ENCODE peak calls at places on chromosome 10, in six cellular contexts. H is OCI-LY7, A is thoracic aorta, C is mesendoderm, T is endothelial cell of umbilical vein, S is hepatocyte. B is an unnamed sample.

GRCh38 chr10:43390791-43391190 is 18.2 kb downstream of the HNRNPF start:
- DNase-seq in A (no peak), C (peak), T (peak), S (peak), H (no peak), B (no peak)

GRCh38 chr10:108465871-108466641 is 1301.5 kb upstream of the SORCS1 start:
- DNase-seq in C (peak), H (no peak), T (no peak), A (no peak), S (peak), B (no peak)

GRCh38 chr10:71143610-71144009 is 68.8 kb upstream of the UNC5B start:
- DNase-seq in C (no peak), S (no peak), H (no peak), A (no peak), T (no peak), B (no peak)

GRCh38 chr10:59064116-59064707 is 112.2 kb upstream of the PHYHIPL start:
- DNase-seq in H (no peak), C (no peak), A (no peak), S (no peak), T (no peak), B (no peak)

GRCh38 chr10:103736763-103737162 is 118.6 kb downstream of the SH3PXD2A start:
- DNase-seq in C (peak), S (no peak), T (peak), H (peak), A (no peak), B (no peak)

GRCh38 chr10:27998178-27998953 is 513 bp downstream of the ODAD2 start:
- DNase-seq in T (peak), C (peak), H (no peak), S (peak), A (no peak), B (no peak)

GRCh38 chr10:46308666-46309450 is 22.1 kb downstream of the ANTXRL start:
- DNase-seq in S (no peak), H (no peak), C (no peak), T (no peak), A (no peak), B (no peak)

GRCh38 chr10:12350925-12351324 is 1.6 kb downstream of the CAMK1D start:
- DNase-seq in T (no peak), C (no peak), A (no peak), H (no peak), S (no peak), B (no peak)

GRCh38 chr10:67110286-67110685 is 184.4 kb downstream of the LRRTM3 start:
- DNase-seq in H (no peak), C (no peak), T (no peak), S (no peak), A (no peak), B (no peak)

GRCh38 chr10:113563306-113564088 is 10.6 kb downstream of the HABP2 start:
- DNase-seq in T (peak), A (peak), S (peak), H (peak), C (peak), B (peak)

GRCh38 chr10:79422178-79422892 is 23.1 kb downstream of the ZCCHC24 start:
- DNase-seq in C (no peak), A (no peak), H (no peak), T (no peak), S (peak), B (no peak)

GRCh38 chr10:97686962-97687784 is at the start of gene AVPI1:
- DNase-seq in A (peak), H (peak), S (peak), T (peak), C (peak), B (peak)

GRCh38 chr10:68598978-68599753 is 39.0 kb downstream of the TET1 start:
- DNase-seq in C (peak), A (no peak), T (no peak), S (peak), H (no peak), B (no peak)

GRCh38 chr10:7826971-7827370 is 8.7 kb downstream of the TAF3 start:
- DNase-seq in H (no peak), C (peak), A (no peak), S (peak), T (no peak), B (no peak)

GRCh38 chr10:120477723-120478270 is 20.8 kb downstream of the PLPP4 start:
- DNase-seq in H (no peak), A (no peak), C (no peak), T (peak), S (no peak), B (no peak)

GRCh38 chr10:13712799-13713581 is 126.2 kb downstream of the PRPF18 start:
- DNase-seq in S (peak), H (peak), C (peak), A (peak), T (peak), B (no peak)

GRCh38 chr10:132899751-132900065 is 42.7 kb downstream of the CFAP46 start:
- DNase-seq in S (no peak), A (no peak), H (no peak), C (no peak), T (no peak), B (no peak)

GRCh38 chr10:47159361-47160228 is 140.4 kb upstream of the GDF10 start:
- DNase-seq in H (no peak), T (no peak), C (no peak), A (no peak), S (no peak), B (no peak)

GRCh38 chr10:102593074-102593803 is 51.0 kb upstream of the TRIM8 start:
- DNase-seq in A (no peak), S (no peak), T (no peak), H (no peak), C (peak), B (no peak)

GRCh38 chr10:123517376-123517775 is 148.8 kb upstream of the GPR26 start:
- DNase-seq in S (no peak), A (no peak), H (no peak), C (peak), T (no peak), B (no peak)

GRCh38 chr10:54262726-54263125 is 538.3 kb downstream of the PCDH15 start:
- DNase-seq in A (no peak), S (no peak), H (no peak), C (no peak), T (no peak), B (no peak)

GRCh38 chr10:75444781-75445386 is 13.5 kb downstream of the LRMDA start:
- DNase-seq in T (no peak), S (no peak), A (no peak), H (no peak), C (no peak), B (no peak)

GRCh38 chr10:97140284-97140846 is 45.4 kb downstream of the SLIT1 start:
- DNase-seq in S (no peak), H (no peak), A (no peak), T (no peak), C (peak), B (no peak)

GRCh38 chr10:132835848-132836233 is 49.9 kb upstream of the NKX6-2 start:
- DNase-seq in S (no peak), C (no peak), H (no peak), A (no peak), T (no peak), B (no peak)

GRCh38 chr10:59362991-59363390 is 642 bp upstream of the FAM13C start:
- DNase-seq in H (no peak), S (peak), T (peak), C (peak), A (no peak), B (no peak)

GRCh38 chr10:121833387-121833786 is 94.4 kb downstream of the ATE1 start:
- DNase-seq in S (no peak), T (no peak), H (no peak), A (no peak), C (no peak), B (no peak)

GRCh38 chr10:69835875-69836727 is 34.4 kb downstream of the COL13A1 start:
- DNase-seq in H (peak), A (no peak), S (peak), C (no peak), T (no peak), B (no peak)

GRCh38 chr10:71439670-71440425 is 43.1 kb downstream of the CDH23 start:
- DNase-seq in C (no peak), S (no peak), T (no peak), A (no peak), H (no peak), B (no peak)

GRCh38 chr10:123771877-123772644 is 105.9 kb downstream of the GPR26 start:
- DNase-seq in H (no peak), A (no peak), S (no peak), C (peak), T (no peak), B (no peak)

GRCh38 chr10:17175551-17175950 is 25.9 kb downstream of the TRDMT1 start:
- DNase-seq in S (no peak), T (peak), A (no peak), H (no peak), C (no peak), B (no peak)

GRCh38 chr10:17174626-17175025 is 26.8 kb downstream of the TRDMT1 start:
- DNase-seq in H (no peak), T (no peak), C (no peak), S (no peak), A (no peak), B (no peak)

GRCh38 chr10:17166699-17167098 is 34.8 kb downstream of the TRDMT1 start:
- DNase-seq in T (no peak), H (no peak), C (no peak), A (no peak), S (peak), B (no peak)

GRCh38 chr10:17169807-17170206 is 31.7 kb downstream of the TRDMT1 start:
- DNase-seq in T (peak), S (peak), H (no peak), C (no peak), A (no peak), B (no peak)

GRCh38 chr10:17171131-17171530 is 30.3 kb downstream of the TRDMT1 start:
- DNase-seq in S (no peak), T (no peak), C (peak), A (no peak), H (no peak), B (no peak)
- H3K4me3 ChIP-seq in S (no peak), T (no peak), C (no peak), A (peak), H (no peak), B (no peak)

GRCh38 chr10:124886195-124886594 is 55.7 kb upstream of the ZRANB1 start:
- DNase-seq in H (no peak), S (peak), C (no peak), T (no peak), A (no peak), B (no peak)
- H3K4me3 ChIP-seq in H (no peak), S (no peak), C (no peak), T (no peak), A (no peak), B (no peak)

DNA sequence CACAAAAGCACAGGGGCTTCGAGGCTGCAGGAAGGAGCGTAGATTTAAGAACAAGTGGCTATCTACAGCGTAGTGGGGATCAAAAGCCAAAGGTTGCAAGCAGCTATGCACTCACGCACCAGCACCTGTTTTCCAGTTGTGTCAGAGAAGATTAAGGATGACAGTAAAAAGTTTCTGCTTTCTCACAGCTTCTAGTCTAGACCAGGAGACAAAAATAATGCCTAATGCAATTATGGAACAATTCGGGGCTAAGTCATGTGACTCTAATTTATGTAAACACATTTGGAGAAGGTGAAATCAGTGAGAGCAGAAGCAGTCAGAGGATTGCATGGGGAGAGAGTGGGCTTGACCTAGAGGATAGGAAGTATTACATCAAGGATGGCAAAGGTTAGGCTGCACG is 48.0 kb upstream of the GPAM start:
- DNase-seq in H (no peak), C (no peak), A (no peak), S (no peak), T (no peak), B (no peak)
- H3K4me3 ChIP-seq in H (no peak), C (no peak), A (no peak), S (no peak), T (no peak), B (no peak)

GRCh38 chr10:129973674-129974059 is 9.6 kb upstream of the EBF3 start:
- DNase-seq in T (no peak), A (no peak), C (no peak), S (no peak), H (no peak), B (no peak)

GRCh38 chr10:129972966-129973673 is 9.0 kb upstream of the EBF3 start:
- DNase-seq in T (no peak), C (no peak), H (no peak), S (no peak), A (no peak), B (no peak)

GRCh38 chr10:129978322-129978721 is 14.2 kb upstream of the EBF3 start:
- DNase-seq in H (no peak), C (no peak), A (no peak), T (no peak), S (no peak), B (no peak)

GRCh38 chr10:129978980-129979379 is 14.9 kb upstream of the EBF3 start:
- DNase-seq in S (no peak), H (no peak), A (no peak), C (no peak), T (no peak), B (no peak)

DNA sequence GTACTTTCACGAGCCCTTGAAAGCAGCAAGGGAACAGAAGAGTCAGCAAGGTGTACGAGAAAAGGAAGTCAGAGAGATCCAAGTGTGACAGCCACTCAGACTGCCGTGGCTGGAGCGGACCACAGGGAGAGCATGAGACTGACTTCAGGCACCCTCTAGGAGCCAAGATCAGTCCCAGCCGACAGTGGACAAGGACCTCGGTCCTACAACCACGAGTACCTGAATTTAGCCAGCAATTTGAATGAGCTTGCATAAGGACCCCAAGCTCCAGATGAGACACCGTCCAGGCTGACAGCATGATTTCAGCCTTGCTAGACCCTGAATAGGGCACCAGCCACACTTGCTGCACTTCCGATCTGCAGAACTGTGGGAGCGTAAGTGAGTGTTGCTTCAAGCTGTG is 13.7 kb upstream of the EBF3 start:
- DNase-seq in A (no peak), C (no peak), S (no peak), T (no peak), H (no peak), B (no peak)
- H3K4me3 ChIP-seq in A (no peak), C (no peak), S (no peak), T (no peak), H (no peak), B (no peak)

DNA sequence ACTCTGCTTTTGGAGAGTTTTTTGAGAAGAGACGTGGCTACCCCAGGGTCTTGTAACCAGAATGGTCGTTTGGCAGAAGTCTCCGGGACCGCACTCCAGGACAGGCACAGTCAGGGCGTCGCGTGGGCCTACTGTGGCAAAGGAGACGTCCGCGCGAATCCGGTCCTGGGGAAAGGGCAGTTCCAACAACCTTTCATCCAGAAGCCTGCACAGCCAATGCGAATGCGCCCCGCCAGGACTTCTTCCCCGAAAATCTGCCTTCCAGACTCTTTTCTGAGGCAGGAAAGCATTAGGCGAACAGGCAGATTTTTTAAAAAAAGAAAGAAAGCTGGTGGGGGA is 2.0 kb downstream of the HPSE2 start:
- DNase-seq in H (no peak), S (no peak), A (no peak), T (no peak), C (no peak), B (no peak)
- H3K4me3 ChIP-seq in H (no peak), S (peak), A (peak), T (no peak), C (peak), B (peak)

DNA sequence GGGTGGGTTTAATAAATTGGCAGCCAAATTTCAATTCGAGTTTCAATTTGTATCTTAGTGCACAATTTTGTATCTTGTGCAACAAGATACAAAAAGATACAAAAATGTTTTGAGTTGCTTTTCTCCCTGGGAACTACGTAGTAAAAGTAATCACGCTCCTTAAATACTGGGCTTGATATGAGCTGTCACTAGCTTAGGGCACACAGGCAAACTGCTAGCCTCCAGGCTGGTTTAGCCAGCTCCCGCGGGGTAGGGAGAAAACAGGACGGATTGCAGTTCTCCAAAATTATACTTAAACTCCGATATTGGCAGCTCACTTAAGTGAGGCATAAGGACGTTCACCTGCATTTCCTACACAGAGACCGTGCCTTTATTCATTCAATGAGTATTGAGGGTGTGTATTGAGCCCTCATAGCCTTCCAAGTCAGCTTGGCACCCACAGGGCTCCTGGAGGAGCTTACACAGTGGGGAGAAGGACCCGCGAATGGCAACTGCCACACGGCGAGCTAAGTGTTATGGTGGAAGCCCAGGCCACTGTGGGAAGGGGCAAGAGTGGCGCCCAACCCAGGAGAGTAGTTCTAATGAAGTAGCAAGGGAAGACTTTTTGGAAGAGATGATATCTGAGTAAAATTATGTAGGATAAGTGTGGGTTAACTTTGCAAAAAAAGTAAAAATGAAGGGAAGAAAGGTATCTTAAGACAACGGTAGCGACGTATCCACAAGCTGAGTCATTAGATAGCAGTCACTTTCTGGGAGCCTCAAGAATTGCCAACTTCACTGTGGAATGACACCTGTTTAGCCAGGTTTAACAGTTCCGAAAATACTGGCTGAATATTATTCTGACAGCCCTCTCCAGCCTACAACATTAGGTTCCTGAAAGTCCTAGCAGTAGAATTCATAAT is 1.6 kb upstream of the EPC1 start:
- DNase-seq in S (no peak), T (no peak), C (no peak), A (no peak), H (no peak), B (no peak)
- H3K4me3 ChIP-seq in S (no peak), T (no peak), C (no peak), A (peak), H (peak), B (no peak)

DNA sequence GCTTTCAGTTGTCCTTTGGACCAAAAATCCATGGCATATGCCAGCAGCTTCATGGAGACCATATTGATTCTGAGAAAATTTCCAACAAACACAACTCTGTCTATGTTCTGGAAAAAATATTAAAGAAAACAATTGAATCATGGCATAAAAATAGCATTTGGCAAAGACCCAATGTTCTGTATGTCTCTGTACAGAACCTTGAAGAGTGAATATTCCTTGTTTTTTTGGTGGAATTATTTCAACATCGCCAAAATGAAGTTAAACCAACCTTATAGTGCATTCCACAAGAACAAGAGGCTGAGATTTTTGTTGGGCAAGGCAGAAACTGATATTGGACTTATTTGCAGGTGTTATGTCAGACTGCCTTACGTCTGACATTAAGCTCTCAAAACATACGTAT is 53.3 kb upstream of the SLC16A12 start:
- DNase-seq in H (no peak), S (no peak), T (peak), C (no peak), A (no peak), B (no peak)
- H3K4me3 ChIP-seq in H (no peak), S (no peak), T (no peak), C (no peak), A (no peak), B (no peak)